ENCODE peak calls at places on chromosomes 4 and X, in nine cellular contexts. E is right atrium auricular region, S is psoas muscle, Y is left lung, P is fibroblast of lung, O is IMR-90, X is GM23248, G is GM23338, R is dorsolateral prefrontal cortex. T is an unnamed sample.

GRCh38 chrX:9677098-9677739 is 88.4 kb downstream of the GPR143 start:
- DNase-seq in E (no peak), R (no peak), G (no peak), P (peak), S (no peak), X (peak), Y (no peak), O (peak), T (no peak)

GRCh38 chr4:101037249-101037648 is 310.1 kb downstream of the PPP3CA start:
- DNase-seq in G (no peak), R (no peak), P (peak), Y (no peak), X (no peak), E (no peak), S (no peak), O (no peak), T (no peak)

GRCh38 chrX:13652256-13653021 is 502 bp upstream of the TCEANC start:
- DNase-seq in Y (no peak), S (no peak), G (no peak), P (peak), X (peak), E (no peak), O (peak), R (no peak), T (no peak)

GRCh38 chr4:14379148-14379547 is 623.1 kb upstream of the CPEB2 start:
- DNase-seq in P (peak), X (peak), E (no peak), R (no peak), S (no peak), Y (no peak), O (no peak), G (no peak), T (no peak)

GRCh38 chr4:107037188-107037587 is 1.1 kb upstream of the DKK2 start:
- DNase-seq in G (peak), E (peak), X (peak), Y (no peak), P (peak), O (peak), S (peak), R (peak), T (no peak)

GRCh38 chr4:145511913-145512522 is 30.4 kb downstream of the SMAD1 start:
- DNase-seq in R (no peak), P (peak), O (peak), Y (no peak), G (no peak), X (peak), E (no peak), S (no peak), T (no peak)

GRCh38 chr4:176789955-176790354 is 2.8 kb downstream of the VEGFC start:
- DNase-seq in S (no peak), R (no peak), P (peak), G (peak), E (no peak), Y (no peak), X (peak), O (peak), T (no peak)

GRCh38 chr4:82398263-82398662 is 24.5 kb upstream of the HNRNPD start:
- DNase-seq in E (no peak), S (no peak), X (no peak), G (no peak), Y (no peak), O (no peak), R (no peak), P (no peak), T (no peak)

GRCh38 chr4:11743236-11743635 is 314.5 kb upstream of the HS3ST1 start:
- DNase-seq in G (no peak), E (no peak), S (no peak), P (peak), O (peak), R (no peak), Y (no peak), X (no peak), T (no peak)

GRCh38 chrX:101390664-101391525 is at the start of gene RPL36A:
- DNase-seq in S (peak), E (peak), R (peak), X (peak), O (peak), G (peak), P (peak), Y (peak), T (peak)
- H3K27ac ChIP-seq in S (peak), E (peak), R (peak), X (peak), O (peak), G (peak), P (peak), Y (peak), T (peak)

GRCh38 chr4:95178938-95179337 is 369.8 kb downstream of the UNC5C start:
- DNase-seq in G (no peak), O (no peak), S (no peak), X (no peak), P (no peak), E (no peak), R (no peak), Y (no peak), T (no peak)

GRCh38 chr4:95180531-95181315 is 368.1 kb downstream of the UNC5C start:
- DNase-seq in P (no peak), O (no peak), Y (no peak), S (no peak), G (no peak), E (no peak), X (no peak), R (no peak), T (no peak)

GRCh38 chr4:95183656-95184408 is 364.9 kb downstream of the UNC5C start:
- DNase-seq in E (no peak), G (no peak), X (no peak), R (no peak), S (no peak), P (no peak), Y (no peak), O (no peak), T (no peak)

DNA sequence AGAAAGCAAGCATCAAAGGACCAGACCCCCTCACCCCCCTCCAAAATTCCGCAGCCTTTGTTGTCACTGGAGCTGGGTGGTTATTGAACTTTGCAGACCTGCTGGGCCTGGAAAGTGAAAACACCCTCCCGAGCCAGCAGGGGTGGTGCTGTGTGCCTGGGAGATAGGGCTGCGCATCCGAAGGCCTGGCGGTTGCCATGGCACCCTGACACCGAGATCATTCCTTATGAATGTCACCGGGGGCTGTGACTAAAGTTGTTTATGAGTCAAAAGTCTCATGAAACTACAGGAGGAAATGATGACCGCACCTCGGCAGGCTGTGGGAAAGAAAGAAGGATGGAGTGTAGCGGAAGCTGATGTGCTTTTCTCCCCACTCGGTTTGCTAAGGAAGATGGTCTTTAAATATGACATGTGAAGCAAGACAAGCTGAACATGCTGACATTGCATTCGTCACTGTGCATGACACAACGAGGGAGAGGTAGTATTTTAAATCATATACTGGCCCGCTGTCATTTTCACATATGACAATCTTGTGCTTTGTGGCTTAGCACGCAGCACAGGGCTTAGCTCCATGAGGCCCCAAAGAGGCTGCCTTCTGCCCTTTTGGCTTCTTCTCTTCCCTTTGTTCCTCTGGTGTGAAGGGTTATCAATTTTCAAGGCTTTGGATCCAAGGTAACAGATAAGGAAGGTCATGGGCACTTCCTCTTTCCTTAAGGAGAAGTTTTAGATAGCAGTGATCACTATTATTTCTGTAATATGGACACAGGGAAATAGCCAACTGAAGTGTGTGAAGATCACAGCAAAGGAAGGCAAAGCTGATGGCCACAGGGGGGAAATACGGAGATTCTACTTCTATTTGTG is 367.1 kb downstream of the UNC5C start:
- DNase-seq in S (no peak), G (peak), Y (no peak), X (peak), P (peak), E (no peak), O (peak), R (peak), T (no peak)
- H3K4me3 ChIP-seq in S (no peak), G (peak), Y (no peak), X (no peak), P (no peak), E (no peak), O (no peak), R (no peak), T (no peak)

GRCh38 chrX:23742693-23743622 is at the start of gene ACOT9:
- DNase-seq in O (peak), P (peak), X (peak), G (peak), S (peak), R (peak), Y (peak), E (peak), T (peak)

GRCh38 chrX:23745786-23746185 is 2.7 kb upstream of the ACOT9 start:
- DNase-seq in G (no peak), E (no peak), X (no peak), Y (no peak), R (no peak), O (no peak), P (no peak), S (no peak), T (no peak)

GRCh38 chrX:23737413-23737812 is 5.7 kb downstream of the ACOT9 start:
- DNase-seq in G (no peak), Y (no peak), E (no peak), P (peak), S (no peak), R (no peak), X (peak), O (peak), T (no peak)

DNA sequence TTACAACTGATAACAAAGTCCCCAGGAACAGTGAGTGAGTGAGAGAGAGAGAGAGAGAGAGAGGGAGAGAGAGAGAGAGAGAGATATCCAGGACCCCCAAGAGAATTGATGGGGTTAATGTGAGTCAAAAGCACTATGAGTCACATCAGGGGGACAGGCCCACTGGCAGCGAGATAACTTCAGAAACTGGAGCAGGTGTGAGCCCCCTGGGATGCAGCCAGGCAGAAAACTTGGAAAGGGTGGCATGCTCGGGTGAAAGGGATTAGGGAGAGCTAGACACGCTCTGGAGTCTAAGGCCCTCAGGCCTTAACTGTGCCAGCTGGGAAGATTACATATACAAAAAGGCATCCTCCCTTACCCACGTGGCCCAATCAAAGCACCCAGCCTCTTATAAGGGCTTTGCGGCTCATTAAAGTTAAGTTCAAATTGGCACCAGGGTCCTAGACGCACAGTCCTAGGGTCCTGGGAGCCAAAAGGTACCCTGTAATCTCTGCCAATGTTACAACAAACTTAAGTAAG is 843 bp downstream of the ACOT9 start:
- DNase-seq in G (peak), S (peak), O (peak), R (no peak), P (peak), Y (no peak), X (peak), E (peak), T (no peak)
- H3K27ac ChIP-seq in G (no peak), S (peak), O (peak), R (peak), P (peak), Y (peak), X (peak), E (peak), T (peak)

DNA sequence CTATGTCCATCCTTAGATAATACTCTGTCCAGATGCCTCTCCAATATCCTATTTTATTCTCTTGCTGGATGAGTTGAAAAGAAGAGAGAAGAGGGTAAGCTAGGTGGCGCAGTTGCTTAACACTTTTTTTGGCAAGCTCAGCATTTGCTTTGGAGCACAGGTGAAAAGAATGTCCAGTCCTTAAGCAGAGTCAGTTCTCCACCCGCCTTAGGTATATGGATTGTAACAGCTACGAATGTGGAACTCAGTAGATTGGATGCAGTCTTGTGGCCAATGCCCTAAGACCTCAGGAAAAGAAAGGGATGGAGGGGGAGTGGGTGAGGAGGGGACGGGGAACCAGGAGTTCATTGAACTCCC is 208.4 kb downstream of the NWD2 start:
- DNase-seq in O (peak), R (peak), G (peak), S (no peak), E (no peak), X (peak), Y (no peak), P (peak), T (no peak)
- H3K4me3 ChIP-seq in O (no peak), R (peak), G (peak), S (peak), E (no peak), X (peak), Y (peak), P (no peak), T (peak)

DNA sequence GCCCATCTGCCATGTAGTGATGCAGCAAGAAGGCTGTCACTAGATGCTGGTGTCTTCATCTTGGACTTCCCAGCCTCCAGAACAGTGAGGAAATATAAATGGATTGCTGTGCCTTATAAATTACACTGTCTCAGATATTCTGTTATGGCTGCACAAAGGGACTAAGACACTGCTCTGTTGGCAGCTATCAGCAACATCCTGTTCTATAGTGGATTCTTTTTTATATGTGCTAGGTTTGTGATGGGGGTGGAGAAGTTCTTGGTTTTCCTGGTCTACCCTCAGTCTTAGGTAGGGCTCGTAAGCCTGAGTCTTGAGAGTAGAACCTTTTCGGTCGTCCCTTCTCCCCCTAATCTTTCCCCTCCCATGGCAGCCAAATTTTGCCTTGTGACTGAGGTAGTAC is 17.3 kb downstream of the STIM2 start:
- DNase-seq in P (no peak), Y (no peak), G (no peak), O (no peak), E (no peak), X (no peak), R (no peak), S (no peak), T (no peak)
- H3K27ac ChIP-seq in P (no peak), Y (no peak), G (no peak), O (no peak), E (no peak), X (no peak), R (no peak), S (no peak), T (no peak)

DNA sequence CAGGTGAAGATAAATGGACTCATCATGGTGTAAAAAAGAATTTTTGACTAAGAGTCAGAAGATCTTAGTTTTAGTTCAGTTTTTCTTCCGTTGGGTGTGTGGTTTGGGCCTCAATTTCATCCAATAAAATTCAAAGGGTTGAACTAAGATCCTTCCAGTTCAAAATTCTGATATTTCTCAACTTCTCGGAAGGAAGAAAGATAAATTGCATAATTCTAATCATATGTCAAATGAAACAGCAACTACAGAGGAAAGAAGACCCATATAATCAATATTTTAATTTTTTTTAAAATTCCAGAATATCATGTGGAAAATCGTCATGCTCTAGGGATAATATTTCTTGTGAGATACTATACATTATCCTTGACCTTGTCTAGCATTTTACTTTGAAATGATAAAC is 192.8 kb downstream of the SPRY1 start:
- DNase-seq in S (no peak), Y (no peak), P (no peak), R (no peak), G (no peak), E (no peak), X (no peak), O (no peak), T (no peak)
- H3K4me3 ChIP-seq in S (peak), Y (no peak), P (no peak), R (no peak), G (no peak), E (no peak), X (no peak), O (no peak), T (no peak)

DNA sequence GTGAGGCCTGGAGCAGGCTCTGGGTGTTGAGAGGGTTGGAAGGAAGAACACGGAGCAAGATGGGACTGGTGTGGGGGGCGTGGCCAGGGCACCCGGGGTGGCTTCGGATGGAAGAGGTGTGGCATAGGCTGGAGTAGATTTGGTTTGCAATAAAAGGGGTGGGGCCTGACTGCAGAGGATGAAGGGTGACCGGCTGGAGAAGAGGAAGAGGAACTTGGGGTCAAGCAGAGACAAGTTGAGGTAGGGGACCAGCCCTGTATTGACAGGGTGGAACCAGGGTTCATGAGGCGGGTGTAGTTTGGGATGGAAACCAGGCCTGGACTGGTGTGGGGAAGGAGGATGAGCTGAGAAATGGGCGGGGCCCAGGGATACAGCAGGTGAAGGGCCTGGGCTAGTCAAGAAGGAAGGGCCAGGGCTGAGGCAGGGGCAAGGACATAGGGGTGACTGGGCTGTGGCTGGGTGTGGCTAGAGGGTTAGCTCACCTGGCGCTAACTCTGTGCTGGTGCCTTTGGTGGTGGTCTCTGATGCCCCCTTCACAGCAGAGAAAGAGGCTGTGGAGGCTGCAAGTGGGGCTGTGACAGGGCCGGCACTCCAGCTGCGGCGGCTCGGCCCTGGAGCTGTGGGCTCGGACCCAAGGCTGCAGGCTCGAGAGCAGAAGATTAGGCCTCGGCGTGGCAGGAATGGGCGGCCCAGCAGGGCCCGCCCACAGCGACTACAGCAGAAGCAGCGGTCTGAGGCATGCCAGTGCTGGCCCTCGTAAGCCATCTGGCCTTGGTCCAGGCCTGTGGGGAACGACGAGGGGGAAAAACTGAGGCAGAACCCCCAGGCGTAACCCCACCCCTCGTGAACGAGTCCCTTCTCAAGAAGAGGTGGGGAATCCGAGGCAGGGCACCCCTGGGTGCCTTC is 5.0 kb downstream of the PLP2 start:
- DNase-seq in R (no peak), O (no peak), Y (no peak), S (no peak), G (no peak), P (no peak), X (no peak), E (no peak), T (no peak)
- H3K27ac ChIP-seq in R (no peak), O (no peak), Y (peak), S (peak), G (no peak), P (no peak), X (no peak), E (peak), T (peak)